ENCODE peak calls at places on chromosome 1, in ten cellular contexts. C, M, T, H, G, K, S, O, E and U are unnamed samples. For H3K36me3, the result is how much of the 10 kb centered on the place peaks cover.

GRCh38 chr1:204600968-204601367 is 84.6 kb downstream of the LRRN2 start:
- DNase-seq in C (no peak), M (no peak), T (peak), H (no peak), G (no peak), K (no peak), S (no peak), O (no peak), E (no peak), U (no peak)

GRCh38 chr1:85975770-85976386 is 180.7 kb downstream of the COL24A1 start:
- DNase-seq in C (no peak), M (no peak), T (peak), H (no peak), G (no peak), K (no peak), S (no peak), O (no peak), E (peak), U (peak)

GRCh38 chr1:81044708-81045107 is 756.0 kb upstream of the ADGRL2 start:
- DNase-seq in C (no peak), M (no peak), T (no peak), H (no peak), G (no peak), K (no peak), S (no peak), O (no peak), E (no peak), U (no peak)

GRCh38 chr1:207321790-207322530 is 482 bp downstream of the CD55 start:
- DNase-seq in C (no peak), M (no peak), T (peak), H (peak), G (no peak), K (no peak), S (no peak), O (peak), E (no peak), U (no peak)

GRCh38 chr1:202745313-202745888 is 35.1 kb upstream of the SYT2 start:
- DNase-seq in C (no peak), M (no peak), T (no peak), H (no peak), G (no peak), K (no peak), S (no peak), O (no peak), E (no peak), U (no peak)

GRCh38 chr1:40939320-40940059 is 40.0 kb upstream of the CTPS1 start:
- DNase-seq in C (no peak), M (peak), T (no peak), H (no peak), G (peak), K (no peak), S (no peak), O (no peak), E (no peak), U (no peak)

GRCh38 chr1:11299225-11299574 is 26.2 kb downstream of the UBIAD1 start:
- DNase-seq in C (no peak), M (no peak), T (no peak), H (no peak), G (no peak), K (no peak), S (no peak), O (no peak), E (no peak), U (no peak)

GRCh38 chr1:182384387-182384960 is 7.1 kb downstream of the GLUL start:
- DNase-seq in C (no peak), M (no peak), T (no peak), H (no peak), G (no peak), K (no peak), S (no peak), O (no peak), E (no peak), U (no peak)

GRCh38 chr1:110337704-110338199 is 1.4 kb upstream of the RBM15 start:
- DNase-seq in C (peak), M (no peak), T (peak), H (no peak), G (peak), K (peak), S (no peak), O (peak), E (peak), U (no peak)

GRCh38 chr1:155961937-155962336 is 16.4 kb downstream of the ARHGEF2 start:
- DNase-seq in C (no peak), M (peak), T (no peak), H (peak), G (peak), K (no peak), S (peak), O (no peak), E (no peak), U (no peak)

GRCh38 chr1:32780005-32780404 is 37.2 kb downstream of the YARS1 start:
- DNase-seq in C (no peak), M (no peak), T (no peak), H (no peak), G (no peak), K (no peak), S (no peak), O (no peak), E (no peak), U (no peak)

GRCh38 chr1:9733160-9733789 is 81.7 kb downstream of the PIK3CD start:
- DNase-seq in C (no peak), M (no peak), T (no peak), H (no peak), G (no peak), K (no peak), S (no peak), O (no peak), E (no peak), U (no peak)
- H3K36me3 ChIP-seq in C (half or more), M (half or more), T (under half), H (half or more), G (half or more), K (half or more), S (half or more), O (half or more), E (half or more), U (half or more)

GRCh38 chr1:226382030-226382429 is 25.9 kb downstream of the PARP1 start:
- DNase-seq in C (no peak), M (no peak), T (no peak), H (no peak), G (no peak), K (no peak), S (no peak), O (no peak), E (no peak), U (no peak)

GRCh38 chr1:226381226-226381998 is 26.5 kb downstream of the PARP1 start:
- DNase-seq in C (no peak), M (no peak), T (no peak), H (no peak), G (no peak), K (no peak), S (no peak), O (no peak), E (no peak), U (no peak)

GRCh38 chr1:226388131-226388530 is 19.8 kb downstream of the PARP1 start:
- DNase-seq in C (no peak), M (no peak), T (no peak), H (no peak), G (no peak), K (no peak), S (no peak), O (no peak), E (no peak), U (no peak)

GRCh38 chr1:226384717-226385116 is 23.2 kb downstream of the PARP1 start:
- DNase-seq in C (no peak), M (no peak), T (no peak), H (no peak), G (no peak), K (no peak), S (no peak), O (no peak), E (no peak), U (no peak)

DNA sequence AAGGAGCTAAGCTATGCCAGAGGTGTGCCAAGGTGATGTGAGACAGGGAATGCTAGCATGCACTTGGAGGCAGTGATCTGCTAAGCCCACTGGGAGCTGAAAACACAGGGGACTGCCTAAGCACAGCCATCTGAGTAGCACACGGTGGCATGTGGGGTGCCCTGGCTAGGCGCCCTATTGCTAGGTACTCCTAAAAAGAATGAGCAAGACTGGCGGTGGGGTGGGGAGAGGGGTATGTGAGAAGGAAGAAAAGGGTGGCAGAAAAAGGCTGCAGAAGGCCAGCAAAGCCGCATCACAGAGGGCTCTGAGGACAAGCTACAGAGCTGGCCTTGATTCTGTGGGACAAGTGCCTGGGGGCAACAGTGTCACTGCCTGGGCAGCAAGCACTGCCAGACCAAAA is 23.9 kb downstream of the PARP1 start:
- DNase-seq in C (no peak), M (no peak), T (no peak), H (no peak), G (no peak), K (no peak), S (no peak), O (no peak), E (no peak), U (no peak)
- H3K36me3 ChIP-seq in C (half or more), M (half or more), T (half or more), H (half or more), G (half or more), K (half or more), S (half or more), O (half or more), E (half or more), U (half or more)

GRCh38 chr1:25573591-25573930 is 30.2 kb downstream of the LDLRAP1 start:
- DNase-seq in C (no peak), M (no peak), T (no peak), H (peak), G (peak), K (no peak), S (no peak), O (no peak), E (no peak), U (no peak)
- H3K36me3 ChIP-seq in C (under half), M (under half), T (under half), H (under half), G (under half), K (under half), S (under half), O (under half), E (under half), U (under half)

GRCh38 chr1:36298640-36299039 is 7.5 kb upstream of the SH3D21 start:
- DNase-seq in C (no peak), M (no peak), T (no peak), H (no peak), G (no peak), K (no peak), S (no peak), O (no peak), E (no peak), U (no peak)

GRCh38 chr1:36297062-36297461 is 9.1 kb upstream of the SH3D21 start:
- DNase-seq in C (no peak), M (no peak), T (no peak), H (peak), G (no peak), K (no peak), S (no peak), O (no peak), E (no peak), U (no peak)

GRCh38 chr1:36301220-36301619 is 4.9 kb upstream of the SH3D21 start:
- DNase-seq in C (no peak), M (no peak), T (no peak), H (no peak), G (no peak), K (no peak), S (no peak), O (no peak), E (no peak), U (no peak)

GRCh38 chr1:36300526-36300925 is 5.6 kb upstream of the SH3D21 start:
- DNase-seq in C (no peak), M (no peak), T (no peak), H (peak), G (no peak), K (no peak), S (no peak), O (no peak), E (no peak), U (no peak)

GRCh38 chr1:36295390-36295789 is 10.8 kb upstream of the SH3D21 start:
- DNase-seq in C (no peak), M (no peak), T (no peak), H (no peak), G (no peak), K (no peak), S (no peak), O (no peak), E (no peak), U (no peak)
- H3K36me3 ChIP-seq in C (half or more), M (half or more), T (half or more), H (half or more), G (under half), K (half or more), S (half or more), O (half or more), E (half or more), U (under half)